ENCODE peak calls at places on chromosome 1, in eight cellular contexts. X is neural progenitor cell, G is WTC11, H is upper lobe of right lung, K is esophagus squamous epithelium, P is left ventricle myocardium inferior, C is MM.1S, Y is PC-9. T is an unnamed sample.

GRCh38 chr1:92913093-92913819 is 48.0 kb downstream of the DIPK1A start:
- DNase-seq in G (no peak), Y (no peak), X (no peak), H (no peak), K (no peak), P (no peak), C (no peak), T (no peak)

GRCh38 chr1:162943627-162944026 is 82.7 kb upstream of the CCDC190 start:
- DNase-seq in C (no peak), H (no peak), K (no peak), G (no peak), Y (no peak), X (no peak), P (no peak), T (no peak)

GRCh38 chr1:202661136-202661845 is 49.0 kb downstream of the SYT2 start:
- DNase-seq in G (no peak), C (peak; percentile 42), Y (no peak), X (no peak), P (no peak), K (no peak), H (no peak), T (no peak)

GRCh38 chr1:39639333-39640130 is at the start of gene HEYL:
- DNase-seq in K (no peak), H (peak; percentile 92), C (peak; percentile 75), X (peak; percentile 91), P (peak; percentile 85), G (peak; percentile 86), Y (no peak), T (peak; percentile 76)

GRCh38 chr1:224668991-224669390 is 52.9 kb downstream of the CNIH3 start:
- DNase-seq in P (no peak), K (no peak), G (no peak), H (no peak), X (no peak), Y (peak; percentile 44), C (no peak), T (no peak)

GRCh38 chr1:220880726-220881506 is 1.7 kb downstream of the HLX start:
- DNase-seq in H (peak; percentile 92), C (no peak), G (no peak), P (peak; percentile 70), Y (no peak), X (peak; percentile 67), K (no peak), T (peak; percentile 64)

GRCh38 chr1:186139115-186139514 is 235.9 kb downstream of the TPR start:
- DNase-seq in C (no peak), P (no peak), K (no peak), H (no peak), X (no peak), G (no peak), Y (no peak), T (no peak)

GRCh38 chr1:6801998-6802397 is 16.7 kb downstream of the CAMTA1 start:
- DNase-seq in P (no peak), X (no peak), C (no peak), Y (no peak), H (no peak), G (no peak), K (no peak), T (no peak)

GRCh38 chr1:54866801-54867716 is 19.9 kb downstream of the DHCR24 start:
- DNase-seq in Y (no peak), H (peak; percentile 54), K (no peak), X (no peak), G (no peak), C (no peak), P (no peak), T (no peak)

GRCh38 chr1:18955442-18956188 is 861 bp downstream of the IFFO2 start:
- DNase-seq in H (peak; percentile 81), X (peak; percentile 74), C (peak; percentile 51), Y (no peak), G (peak; percentile 69), K (no peak), P (no peak), T (peak; percentile 57)

GRCh38 chr1:204454476-204454875 is 40.1 kb downstream of the PIK3C2B start:
- DNase-seq in G (no peak), C (no peak), Y (no peak), K (no peak), H (no peak), X (no peak), P (no peak), T (no peak)

GRCh38 chr1:228143480-228144212 is 3.6 kb downstream of the GUK1 start:
- DNase-seq in H (no peak), P (no peak), Y (no peak), K (no peak), C (no peak), X (no peak), G (no peak), T (peak; percentile 15)

GRCh38 chr1:7719468-7720104 is 51.5 kb upstream of the VAMP3 start:
- DNase-seq in H (no peak), K (no peak), Y (no peak), X (no peak), C (no peak), G (no peak), P (peak; percentile 22), T (no peak)

GRCh38 chr1:197599789-197600188 is 175.5 kb downstream of the DENND1B start:
- DNase-seq in P (no peak), Y (no peak), K (no peak), H (no peak), C (no peak), X (no peak), G (no peak), T (no peak)

GRCh38 chr1:70528591-70529333 is 117.7 kb downstream of the CTH start:
- DNase-seq in G (peak; percentile 53), Y (no peak), H (no peak), X (peak; percentile 75), K (no peak), P (no peak), C (peak; percentile 32), T (peak; percentile 38)

GRCh38 chr1:119659628-119660027 is 11.6 kb upstream of the ZNF697 start:
- DNase-seq in K (no peak), P (peak; percentile 46), H (no peak), Y (no peak), C (no peak), X (peak; percentile 60), G (peak; percentile 35), T (no peak)

GRCh38 chr1:193538690-193539089 is 352.3 kb upstream of the B3GALT2 start:
- DNase-seq in H (no peak), X (no peak), C (no peak), K (no peak), G (no peak), Y (no peak), P (no peak), T (no peak)

DNA sequence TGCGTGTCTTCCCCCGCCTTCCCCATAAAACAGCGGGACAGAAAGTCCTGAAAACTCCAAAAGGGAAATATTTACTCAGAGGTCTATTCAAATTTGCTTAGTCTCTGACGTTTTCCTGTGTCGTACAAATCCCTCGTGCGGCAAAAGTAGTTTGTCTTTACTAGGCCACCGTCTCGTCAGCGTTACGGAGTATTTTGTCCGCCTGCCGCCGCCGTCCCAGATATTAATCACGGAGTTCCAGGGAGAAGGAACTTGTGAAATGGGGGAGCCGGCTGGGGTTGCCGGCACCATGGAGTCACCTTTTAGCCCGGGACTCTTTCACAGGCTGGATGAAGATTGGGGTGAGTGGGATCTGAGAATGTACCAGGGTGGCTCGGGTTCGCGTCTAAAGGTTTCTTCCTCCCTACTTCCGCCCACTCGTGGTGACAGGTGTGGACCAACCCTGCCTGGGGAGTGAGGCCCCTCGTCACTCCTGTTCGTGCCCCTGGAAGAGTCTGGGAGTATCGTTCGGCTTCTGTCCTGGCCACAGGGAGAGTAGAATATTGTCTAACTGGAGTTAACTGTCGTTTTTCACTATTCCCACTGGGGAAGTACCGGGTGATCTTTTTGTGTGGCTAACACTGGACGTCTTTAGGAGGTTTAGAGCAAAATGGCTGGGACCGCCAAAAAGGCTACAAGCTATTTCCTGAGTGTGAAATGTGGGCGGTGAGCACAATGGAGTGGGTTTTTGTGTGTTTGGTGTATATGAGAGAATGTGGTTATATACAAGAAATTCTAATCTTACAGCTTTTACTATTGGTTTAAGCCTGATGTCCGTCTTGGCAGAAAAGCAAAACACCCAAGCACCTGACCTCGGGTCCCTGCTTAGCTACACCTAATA is at the start of gene ATF6:
- DNase-seq in G (peak; percentile 66), Y (peak; percentile 88), K (no peak), C (peak; percentile 95), H (peak; percentile 92), X (peak; percentile 78), P (peak; percentile 89), T (peak; percentile 71)
- TF ChIP-seq CTCF in G (no peak), Y (no peak), K (peak; percentile 16), C (no peak), H (no peak), X (no peak), P (no peak), T (no peak)

GRCh38 chr1:82792151-82792550 is 991.4 kb downstream of the ADGRL2 start:
- DNase-seq in C (no peak), G (no peak), Y (no peak), K (no peak), H (no peak), P (no peak), X (no peak), T (no peak)
- TF ChIP-seq CTCF in C (no peak), G (no peak), Y (no peak), K (no peak), H (no peak), P (no peak), X (no peak), T (no peak)

DNA sequence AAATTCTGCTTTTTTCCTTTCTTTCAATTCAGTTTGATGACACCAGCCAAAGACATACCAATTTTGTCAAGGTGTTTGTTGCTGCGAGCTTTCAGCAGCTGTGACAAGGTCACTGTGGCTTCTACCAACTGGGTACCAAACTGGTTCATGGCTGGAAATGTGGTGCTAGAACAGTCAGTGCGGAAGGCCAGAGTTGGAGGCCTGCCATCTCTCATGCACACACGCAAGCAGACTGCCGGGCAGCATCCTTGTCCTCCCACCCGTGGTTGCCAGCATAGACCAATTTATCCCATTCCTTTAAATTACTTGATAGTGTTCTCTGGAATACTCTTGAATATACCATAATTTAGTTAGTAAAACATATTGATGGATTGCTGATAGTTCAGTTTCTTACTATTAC is 79.9 kb upstream of the GPR52 start:
- DNase-seq in G (no peak), P (peak; percentile 56), Y (no peak), C (peak; percentile 1), X (no peak), K (no peak), H (no peak), T (no peak)
- TF ChIP-seq CTCF in G (no peak), P (no peak), Y (no peak), C (no peak), X (no peak), K (no peak), H (no peak), T (no peak)

GRCh38 chr1:182723195-182723594 is 38.8 kb upstream of the RGS8 start:
- DNase-seq in X (no peak), K (no peak), G (no peak), H (no peak), P (peak; percentile 67), Y (no peak), C (no peak), T (no peak)

GRCh38 chr1:182718311-182718710 is 33.9 kb upstream of the RGS8 start:
- DNase-seq in X (no peak), P (no peak), C (no peak), H (no peak), K (no peak), Y (no peak), G (no peak), T (no peak)

GRCh38 chr1:182716740-182717720 is 32.6 kb upstream of the RGS8 start:
- DNase-seq in Y (peak; percentile 52), K (no peak), P (no peak), H (no peak), G (no peak), X (no peak), C (no peak), T (no peak)

GRCh38 chr1:182721525-182721924 is 37.1 kb upstream of the RGS8 start:
- DNase-seq in C (no peak), X (no peak), P (no peak), G (no peak), K (no peak), Y (no peak), H (no peak), T (no peak)

GRCh38 chr1:182720465-182720864 is 36.1 kb upstream of the RGS8 start:
- DNase-seq in X (peak; percentile 37), Y (no peak), G (no peak), P (no peak), K (no peak), H (no peak), C (no peak), T (no peak)
- TF ChIP-seq CTCF in X (peak; percentile 40), Y (peak; percentile 32), G (no peak), P (peak; percentile 26), K (no peak), H (peak; percentile 19), C (no peak), T (no peak)